ENCODE peak calls at places on chromosomes 6 and 20, in six cellular contexts. One of them, this sample, is unnamed.

GRCh38 chr6:133503330-133503729 is 262.2 kb downstream of the EYA4 start:
- DNase-seq in WTC11: no peak
- DNase-seq in heart left ventricle: no peak
- DNase-seq in AG08396: no peak
- DNase-seq in CD4-positive, alpha-beta T cell: no peak
- DNase-seq in NCI-H1092 treated with DMSO at 0.1 percent for 48 hours: no peak
- DNase-seq in this sample: no peak

GRCh38 chr6:160911949-160912348 is 79.6 kb upstream of the MAP3K4 start:
- DNase-seq in AG08396: no peak
- DNase-seq in NCI-H1092 treated with DMSO at 0.1 percent for 48 hours: no peak
- DNase-seq in WTC11: no peak
- DNase-seq in CD4-positive, alpha-beta T cell: no peak
- DNase-seq in heart left ventricle: no peak
- DNase-seq in this sample: no peak

GRCh38 chr6:3742426-3743344 is 8.8 kb downstream of the PXDC1 start:
- DNase-seq in heart left ventricle: peak; percentile 88
- DNase-seq in AG08396: peak; percentile 81
- DNase-seq in NCI-H1092 treated with DMSO at 0.1 percent for 48 hours: peak; percentile 24
- DNase-seq in WTC11: peak; percentile 93
- DNase-seq in CD4-positive, alpha-beta T cell: peak; percentile 83
- DNase-seq in this sample: peak; percentile 94

GRCh38 chr6:41767112-41767946 is 12.4 kb downstream of the FRS3 start:
- DNase-seq in NCI-H1092 treated with DMSO at 0.1 percent for 48 hours: no peak
- DNase-seq in AG08396: peak; percentile 81
- DNase-seq in CD4-positive, alpha-beta T cell: no peak
- DNase-seq in WTC11: no peak
- DNase-seq in heart left ventricle: peak; percentile 72
- DNase-seq in this sample: peak; percentile 66

GRCh38 chr20:63977392-63978276 is 1.8 kb downstream of the SAMD10 start:
- DNase-seq in CD4-positive, alpha-beta T cell: peak; percentile 50
- DNase-seq in heart left ventricle: peak; percentile 16
- DNase-seq in AG08396: peak; percentile 70
- DNase-seq in NCI-H1092 treated with DMSO at 0.1 percent for 48 hours: no peak
- DNase-seq in WTC11: no peak
- DNase-seq in this sample: no peak

GRCh38 chr6:144675231-144675861 is 390.2 kb downstream of the UTRN start:
- DNase-seq in CD4-positive, alpha-beta T cell: no peak
- DNase-seq in WTC11: no peak
- DNase-seq in AG08396: no peak
- DNase-seq in heart left ventricle: no peak
- DNase-seq in NCI-H1092 treated with DMSO at 0.1 percent for 48 hours: no peak
- DNase-seq in this sample: peak; percentile 85

GRCh38 chr6:43705996-43706395 is 18.4 kb upstream of the MRPS18A start:
- DNase-seq in AG08396: no peak
- DNase-seq in CD4-positive, alpha-beta T cell: no peak
- DNase-seq in NCI-H1092 treated with DMSO at 0.1 percent for 48 hours: no peak
- DNase-seq in heart left ventricle: no peak
- DNase-seq in WTC11: no peak
- DNase-seq in this sample: no peak

GRCh38 chr6:28802417-28803336 is 121.1 kb downstream of the TRIM27 start:
- DNase-seq in NCI-H1092 treated with DMSO at 0.1 percent for 48 hours: no peak
- DNase-seq in WTC11: peak; percentile 55
- DNase-seq in CD4-positive, alpha-beta T cell: no peak
- DNase-seq in heart left ventricle: no peak
- DNase-seq in AG08396: no peak
- DNase-seq in this sample: no peak

GRCh38 chr6:132131777-132132176 is 180.6 kb upstream of the CCN2 start:
- DNase-seq in NCI-H1092 treated with DMSO at 0.1 percent for 48 hours: no peak
- DNase-seq in CD4-positive, alpha-beta T cell: no peak
- DNase-seq in heart left ventricle: peak; percentile 55
- DNase-seq in WTC11: no peak
- DNase-seq in AG08396: peak; percentile 78
- DNase-seq in this sample: no peak

GRCh38 chr20:50724851-50725721 is 6.3 kb upstream of the PARD6B start:
- DNase-seq in CD4-positive, alpha-beta T cell: no peak
- DNase-seq in NCI-H1092 treated with DMSO at 0.1 percent for 48 hours: no peak
- DNase-seq in heart left ventricle: peak; percentile 62
- DNase-seq in AG08396: peak; percentile 88
- DNase-seq in WTC11: peak; percentile 25
- DNase-seq in this sample: peak; percentile 73